ENCODE peak calls at places on chromosome 22, in eight cellular contexts. E is A549, L is upper lobe of right lung, V is iPS-NIHi11, C is NCI-H2029, O is NCI-H460, W is Kasumi-1, H is CD14-positive monocyte. F is an unnamed sample.
A peak's percentile ranks its signal among the peaks of the same experiment; 100 is the strongest.

GRCh38 chr22:39471421-39472141 is 14.8 kb downstream of the MGAT3 start:
- DNase-seq in W (peak; percentile 4), L (peak; percentile 81), O (no peak), E (no peak), V (no peak), H (no peak), C (no peak), F (peak; percentile 12)

GRCh38 chr22:37545703-37546435 is 14.4 kb upstream of the CDC42EP1 start:
- DNase-seq in E (peak; percentile 79), V (peak; percentile 90), H (no peak), O (peak; percentile 57), C (no peak), L (peak; percentile 94), W (no peak), F (peak; percentile 89)

GRCh38 chr22:41925783-41926460 is 684 bp downstream of the TNFRSF13C start:
- DNase-seq in W (peak; percentile 65), L (peak; percentile 81), H (no peak), E (no peak), O (peak; percentile 30), C (peak; percentile 56), V (peak; percentile 88), F (peak; percentile 67)

GRCh38 chr22:29313126-29314071 is 2.1 kb downstream of the RASL10A start:
- DNase-seq in L (peak; percentile 67), W (no peak), O (no peak), V (peak; percentile 91), C (no peak), H (no peak), E (no peak), F (no peak)

GRCh38 chr22:49345896-49346295 is 481.8 kb downstream of the BRD1 start:
- DNase-seq in O (no peak), E (no peak), L (peak; percentile 55), W (no peak), V (no peak), C (no peak), H (no peak), F (no peak)

GRCh38 chr22:27828214-27828587 is 26.6 kb upstream of the MN1 start:
- DNase-seq in V (no peak), C (no peak), E (no peak), W (no peak), L (no peak), O (no peak), H (no peak), F (no peak)

GRCh38 chr22:41147722-41148121 is 55.3 kb downstream of the EP300 start:
- DNase-seq in C (no peak), W (no peak), L (no peak), O (no peak), H (no peak), E (no peak), V (peak; percentile 49), F (no peak)

GRCh38 chr22:50626856-50627451 is 998 bp downstream of the ARSA start:
- DNase-seq in W (no peak), L (peak; percentile 68), C (no peak), H (no peak), V (no peak), O (no peak), E (no peak), F (no peak)

GRCh38 chr22:37012262-37012904 is 6.9 kb downstream of the TST start:
- DNase-seq in E (no peak), L (no peak), H (no peak), W (no peak), O (no peak), V (no peak), C (no peak), F (no peak)

GRCh38 chr22:40345801-40346177 is 511 bp upstream of the ADSL start:
- DNase-seq in O (no peak), L (peak; percentile 72), C (no peak), V (peak; percentile 48), H (no peak), W (peak; percentile 57), E (no peak), F (no peak)

GRCh38 chr22:31646186-31647019 is 15.6 kb downstream of the PISD start:
- DNase-seq in E (peak; percentile 34), O (no peak), L (no peak), C (no peak), H (no peak), V (peak; percentile 14), W (no peak), F (peak; percentile 98)

GRCh38 chr22:17767236-17768065 is 6.8 kb downstream of the BID start:
- DNase-seq in L (no peak), W (no peak), V (no peak), H (no peak), E (no peak), C (no peak), O (no peak), F (no peak)

GRCh38 chr22:46894081-46894671 is 131.7 kb downstream of the TBC1D22A start:
- DNase-seq in C (no peak), L (no peak), H (no peak), W (no peak), O (no peak), E (no peak), V (no peak), F (no peak)

GRCh38 chr22:20397498-20397897 is 3.5 kb downstream of the ZNF74 start:
- DNase-seq in O (no peak), W (no peak), L (no peak), H (no peak), C (no peak), V (no peak), E (no peak), F (no peak)

GRCh38 chr22:38788016-38788415 is 5.9 kb downstream of the DNAL4 start:
- DNase-seq in O (no peak), W (no peak), E (no peak), C (peak; percentile 33), L (no peak), H (no peak), V (no peak), F (peak; percentile 64)

GRCh38 chr22:22516992-22517391 is 3.1 kb downstream of the ZNF280A start:
- DNase-seq in W (no peak), E (no peak), C (no peak), O (no peak), V (no peak), L (no peak), H (no peak), F (no peak)

GRCh38 chr22:50071432-50072166 is 13.5 kb upstream of the TTLL8 start:
- DNase-seq in H (no peak), C (no peak), L (no peak), W (no peak), E (no peak), O (no peak), V (no peak), F (no peak)

GRCh38 chr22:35124674-35125219 is 58.8 kb downstream of the ISX start:
- DNase-seq in V (no peak), W (no peak), O (no peak), H (no peak), L (no peak), C (no peak), E (no peak), F (no peak)

GRCh38 chr22:35622132-35622913 is 5.2 kb upstream of the MB start:
- DNase-seq in L (no peak), H (no peak), W (no peak), O (no peak), E (no peak), V (peak; percentile 47), C (peak; percentile 99), F (no peak)

GRCh38 chr22:20128902-20129746 is 2.5 kb upstream of the ZDHHC8 start:
- DNase-seq in C (no peak), V (peak; percentile 61), W (peak; percentile 39), L (no peak), H (no peak), E (no peak), O (peak; percentile 16), F (peak; percentile 59)